ENCODE peak calls at places on chromosome 18, in six cellular contexts. One of them, this sample, is unnamed.
A peak's percentile ranks its signal among the peaks of the same experiment; 100 is the strongest.

GRCh38 chr18:37322497-37323035 is 243.0 kb downstream of the CELF4 start:
- DNase-seq in RPMI8226: peak; percentile 46
- DNase-seq in posterior cingulate gyrus: peak; percentile 92
- DNase-seq in LoVo: peak; percentile 22
- DNase-seq in NB4: peak; percentile 38
- DNase-seq in A549: peak; percentile 19
- DNase-seq in this sample: peak; percentile 58

GRCh38 chr18:33212363-33212762 is 228.2 kb downstream of the CCDC178 start:
- DNase-seq in RPMI8226: no peak
- DNase-seq in NB4: no peak
- DNase-seq in A549: no peak
- DNase-seq in LoVo: no peak
- DNase-seq in posterior cingulate gyrus: no peak
- DNase-seq in this sample: no peak

GRCh38 chr18:5582054-5582453 is 38.3 kb upstream of the EPB41L3 start:
- DNase-seq in RPMI8226: no peak
- DNase-seq in LoVo: no peak
- DNase-seq in A549: no peak
- DNase-seq in NB4: no peak
- DNase-seq in posterior cingulate gyrus: no peak
- DNase-seq in this sample: peak; percentile 36

GRCh38 chr18:72910045-72910444 is 42.3 kb upstream of the NETO1 start:
- DNase-seq in RPMI8226: no peak
- DNase-seq in posterior cingulate gyrus: no peak
- DNase-seq in LoVo: no peak
- DNase-seq in A549: no peak
- DNase-seq in NB4: no peak
- DNase-seq in this sample: no peak

GRCh38 chr18:3179430-3180089 is 40.2 kb downstream of the MYOM1 start:
- DNase-seq in A549: no peak
- DNase-seq in LoVo: no peak
- DNase-seq in NB4: peak; percentile 79
- DNase-seq in posterior cingulate gyrus: no peak
- DNase-seq in RPMI8226: peak; percentile 76
- DNase-seq in this sample: no peak

GRCh38 chr18:48395646-48396045 is 13.5 kb downstream of the ZBTB7C start:
- DNase-seq in posterior cingulate gyrus: no peak
- DNase-seq in NB4: no peak
- DNase-seq in A549: no peak
- DNase-seq in LoVo: no peak
- DNase-seq in RPMI8226: no peak
- DNase-seq in this sample: no peak

GRCh38 chr18:58611471-58612131 is 17.3 kb downstream of the ALPK2 start:
- DNase-seq in RPMI8226: no peak
- DNase-seq in A549: peak; percentile 20
- DNase-seq in NB4: no peak
- DNase-seq in LoVo: no peak
- DNase-seq in posterior cingulate gyrus: no peak
- DNase-seq in this sample: peak; percentile 30

GRCh38 chr18:68033466-68033865 is 516.9 kb upstream of the DSEL start:
- DNase-seq in posterior cingulate gyrus: no peak
- DNase-seq in A549: no peak
- DNase-seq in LoVo: no peak
- DNase-seq in NB4: no peak
- DNase-seq in RPMI8226: no peak
- DNase-seq in this sample: no peak

GRCh38 chr18:76383636-76384035 is 111.4 kb downstream of the ZNF516 start:
- DNase-seq in A549: no peak
- DNase-seq in posterior cingulate gyrus: no peak
- DNase-seq in NB4: no peak
- DNase-seq in RPMI8226: no peak
- DNase-seq in LoVo: no peak
- DNase-seq in this sample: no peak

GRCh38 chr18:62790836-62791772 is 75.8 kb downstream of the PHLPP1 start:
- DNase-seq in RPMI8226: no peak
- DNase-seq in A549: no peak
- DNase-seq in LoVo: no peak
- DNase-seq in NB4: no peak
- DNase-seq in posterior cingulate gyrus: peak; percentile 72
- DNase-seq in this sample: no peak

GRCh38 chr18:52312321-52312720 is 27.7 kb upstream of the DCC start:
- DNase-seq in NB4: no peak
- DNase-seq in RPMI8226: no peak
- DNase-seq in LoVo: peak; percentile 3
- DNase-seq in posterior cingulate gyrus: no peak
- DNase-seq in A549: no peak
- DNase-seq in this sample: no peak

GRCh38 chr18:51463483-51464136 is 266.1 kb upstream of the MEX3C start:
- DNase-seq in NB4: no peak
- DNase-seq in A549: no peak
- DNase-seq in LoVo: no peak
- DNase-seq in posterior cingulate gyrus: no peak
- DNase-seq in RPMI8226: no peak
- DNase-seq in this sample: no peak

GRCh38 chr18:24825397-24825796 is 365.0 kb downstream of the HRH4 start:
- DNase-seq in posterior cingulate gyrus: no peak
- DNase-seq in NB4: no peak
- DNase-seq in A549: no peak
- DNase-seq in LoVo: no peak
- DNase-seq in RPMI8226: no peak
- DNase-seq in this sample: no peak

GRCh38 chr18:55419132-55419938 is 168.7 kb downstream of the TCF4 start:
- DNase-seq in posterior cingulate gyrus: no peak
- DNase-seq in LoVo: no peak
- DNase-seq in A549: no peak
- DNase-seq in RPMI8226: no peak
- DNase-seq in NB4: no peak
- DNase-seq in this sample: no peak

GRCh38 chr18:78932281-78932680 is 47.3 kb upstream of the SALL3 start:
- DNase-seq in LoVo: no peak
- DNase-seq in A549: no peak
- DNase-seq in RPMI8226: no peak
- DNase-seq in NB4: no peak
- DNase-seq in posterior cingulate gyrus: no peak
- DNase-seq in this sample: no peak

GRCh38 chr18:43159091-43159490 is 43.6 kb upstream of the RIT2 start:
- DNase-seq in NB4: no peak
- DNase-seq in LoVo: no peak
- DNase-seq in A549: no peak
- DNase-seq in posterior cingulate gyrus: peak; percentile 59
- DNase-seq in RPMI8226: no peak
- DNase-seq in this sample: no peak

GRCh38 chr18:74370163-74370562 is 54.5 kb downstream of the C18orf63 start:
- DNase-seq in RPMI8226: no peak
- DNase-seq in NB4: peak; percentile 8
- DNase-seq in posterior cingulate gyrus: no peak
- DNase-seq in A549: no peak
- DNase-seq in LoVo: no peak
- DNase-seq in this sample: no peak

GRCh38 chr18:73688851-73689659 is 458.6 kb downstream of the FBXO15 start:
- DNase-seq in RPMI8226: peak; percentile 3
- DNase-seq in A549: no peak
- DNase-seq in posterior cingulate gyrus: peak; percentile 44
- DNase-seq in LoVo: no peak
- DNase-seq in NB4: no peak
- DNase-seq in this sample: peak; percentile 17

GRCh38 chr18:59357928-59358327 is 1.1 kb downstream of the LMAN1 start:
- DNase-seq in posterior cingulate gyrus: no peak
- DNase-seq in NB4: peak; percentile 43
- DNase-seq in A549: no peak
- DNase-seq in RPMI8226: peak; percentile 78
- DNase-seq in LoVo: peak; percentile 25
- DNase-seq in this sample: no peak

GRCh38 chr18:12027480-12027879 is 46.2 kb downstream of the IMPA2 start:
- DNase-seq in RPMI8226: no peak
- DNase-seq in LoVo: no peak
- DNase-seq in NB4: no peak
- DNase-seq in posterior cingulate gyrus: no peak
- DNase-seq in A549: no peak
- DNase-seq in this sample: no peak

GRCh38 chr18:11040823-11041712 is 108.3 kb downstream of the PIEZO2 start:
- DNase-seq in posterior cingulate gyrus: no peak
- DNase-seq in RPMI8226: peak; percentile 72
- DNase-seq in NB4: peak; percentile 39
- DNase-seq in A549: peak; percentile 26
- DNase-seq in LoVo: peak; percentile 47
- DNase-seq in this sample: peak; percentile 54